ENCODE peak calls at places on chromosome 16, in six cellular contexts. One of them, this sample, is unnamed.

GRCh38 chr16:23670137-23670776 is 8.4 kb upstream of the PLK1 start:
- DNase-seq in IMR-90: peak; percentile 95
- DNase-seq in K562: no peak
- DNase-seq in H1: no peak
- DNase-seq in GM12878: peak; percentile 77
- DNase-seq in A549: no peak
- DNase-seq in this sample: no peak

GRCh38 chr16:14303654-14304394 is 232.7 kb downstream of the MRTFB start:
- DNase-seq in IMR-90: no peak
- DNase-seq in A549: no peak
- DNase-seq in H1: no peak
- DNase-seq in K562: peak; percentile 54
- DNase-seq in GM12878: no peak
- DNase-seq in this sample: peak; percentile 27

GRCh38 chr16:8998114-8998513 is 34.4 kb upstream of the USP7 start:
- DNase-seq in H1: no peak
- DNase-seq in IMR-90: peak; percentile 54
- DNase-seq in K562: no peak
- DNase-seq in GM12878: no peak
- DNase-seq in A549: no peak
- DNase-seq in this sample: no peak

GRCh38 chr16:25886598-25886997 is 194.8 kb downstream of the HS3ST4 start:
- DNase-seq in A549: no peak
- DNase-seq in GM12878: no peak
- DNase-seq in K562: no peak
- DNase-seq in IMR-90: no peak
- DNase-seq in H1: no peak
- DNase-seq in this sample: no peak

GRCh38 chr16:31355701-31356100 is 725 bp downstream of the ITGAX start:
- DNase-seq in GM12878: no peak
- DNase-seq in IMR-90: no peak
- DNase-seq in H1: no peak
- DNase-seq in K562: no peak
- DNase-seq in A549: no peak
- DNase-seq in this sample: no peak

GRCh38 chr16:2596747-2597559 is 59.1 kb downstream of the PDPK1 start:
- DNase-seq in A549: no peak
- DNase-seq in H1: no peak
- DNase-seq in K562: no peak
- DNase-seq in GM12878: no peak
- DNase-seq in IMR-90: no peak
- DNase-seq in this sample: no peak

GRCh38 chr16:56635441-56635967 is 3.0 kb upstream of the MT1A start:
- DNase-seq in GM12878: no peak
- DNase-seq in IMR-90: no peak
- DNase-seq in H1: no peak
- DNase-seq in A549: no peak
- DNase-seq in K562: no peak
- DNase-seq in this sample: no peak

GRCh38 chr16:27245276-27246231 is 23.0 kb downstream of the NSMCE1 start:
- DNase-seq in IMR-90: peak; percentile 99
- DNase-seq in GM12878: no peak
- DNase-seq in K562: peak; percentile 50
- DNase-seq in H1: no peak
- DNase-seq in A549: peak; percentile 65
- DNase-seq in this sample: no peak

GRCh38 chr16:75566889-75567255 is 693 bp downstream of the GABARAPL2 start:
- DNase-seq in GM12878: no peak
- DNase-seq in K562: peak; percentile 54
- DNase-seq in H1: no peak
- DNase-seq in A549: no peak
- DNase-seq in IMR-90: no peak
- DNase-seq in this sample: peak; percentile 33

GRCh38 chr16:86002178-86002577 is 103.2 kb downstream of the IRF8 start:
- DNase-seq in H1: no peak
- DNase-seq in K562: no peak
- DNase-seq in IMR-90: no peak
- DNase-seq in GM12878: peak; percentile 76
- DNase-seq in A549: no peak
- DNase-seq in this sample: no peak

GRCh38 chr16:191783-192294 is 11.6 kb downstream of the HBQ1 start:
- DNase-seq in A549: no peak
- DNase-seq in GM12878: no peak
- DNase-seq in K562: no peak
- DNase-seq in H1: no peak
- DNase-seq in IMR-90: peak; percentile 33
- DNase-seq in this sample: no peak

GRCh38 chr16:194516-194915 is 14.3 kb downstream of the HBQ1 start:
- DNase-seq in IMR-90: peak; percentile 29
- DNase-seq in GM12878: no peak
- DNase-seq in K562: no peak
- DNase-seq in H1: no peak
- DNase-seq in A549: no peak
- DNase-seq in this sample: no peak

GRCh38 chr16:189604-190186 is 9.4 kb downstream of the HBQ1 start:
- DNase-seq in IMR-90: no peak
- DNase-seq in A549: no peak
- DNase-seq in K562: no peak
- DNase-seq in H1: no peak
- DNase-seq in GM12878: no peak
- DNase-seq in this sample: no peak

GRCh38 chr16:193441-193840 is 13.2 kb downstream of the HBQ1 start:
- DNase-seq in K562: no peak
- DNase-seq in A549: no peak
- DNase-seq in H1: no peak
- DNase-seq in IMR-90: no peak
- DNase-seq in GM12878: no peak
- DNase-seq in this sample: no peak

GRCh38 chr16:192686-193085 is 12.4 kb downstream of the HBQ1 start:
- DNase-seq in GM12878: no peak
- DNase-seq in K562: no peak
- DNase-seq in H1: no peak
- DNase-seq in A549: no peak
- DNase-seq in IMR-90: no peak
- DNase-seq in this sample: no peak
- TF ChIP-seq USF2 in GM12878: no peak
- TF ChIP-seq USF2 in K562: no peak
- TF ChIP-seq USF2 in H1: no peak
- TF ChIP-seq USF2 in A549: no peak
- TF ChIP-seq USF2 in IMR-90: no peak
- TF ChIP-seq USF2 in this sample: no peak

GRCh38 chr16:69821844-69822173 is 59.7 kb downstream of the WWP2 start:
- DNase-seq in K562: no peak
- DNase-seq in IMR-90: no peak
- DNase-seq in GM12878: no peak
- DNase-seq in A549: no peak
- DNase-seq in H1: no peak
- DNase-seq in this sample: no peak

GRCh38 chr16:69820926-69821541 is 58.9 kb downstream of the WWP2 start:
- DNase-seq in K562: no peak
- DNase-seq in H1: no peak
- DNase-seq in A549: no peak
- DNase-seq in IMR-90: peak; percentile 24
- DNase-seq in GM12878: no peak
- DNase-seq in this sample: no peak

GRCh38 chr16:69814561-69814960 is 52.4 kb downstream of the WWP2 start:
- DNase-seq in IMR-90: no peak
- DNase-seq in H1: no peak
- DNase-seq in A549: no peak
- DNase-seq in K562: no peak
- DNase-seq in GM12878: no peak
- DNase-seq in this sample: no peak

GRCh38 chr16:69822174-69822935 is 60.2 kb downstream of the WWP2 start:
- DNase-seq in A549: no peak
- DNase-seq in GM12878: no peak
- DNase-seq in IMR-90: no peak
- DNase-seq in K562: no peak
- DNase-seq in H1: no peak
- DNase-seq in this sample: no peak

GRCh38 chr16:69818811-69819587 is 56.9 kb downstream of the WWP2 start:
- DNase-seq in H1: no peak
- DNase-seq in K562: no peak
- DNase-seq in GM12878: no peak
- DNase-seq in A549: no peak
- DNase-seq in IMR-90: no peak
- DNase-seq in this sample: no peak
- TF ChIP-seq USF2 in H1: no peak
- TF ChIP-seq USF2 in K562: no peak
- TF ChIP-seq USF2 in GM12878: no peak
- TF ChIP-seq USF2 in A549: no peak
- TF ChIP-seq USF2 in IMR-90: no peak
- TF ChIP-seq USF2 in this sample: no peak

GRCh38 chr16:73042807-73043206 is 5.1 kb downstream of the ZFHX3 start:
- DNase-seq in IMR-90: no peak
- DNase-seq in A549: no peak
- DNase-seq in H1: no peak
- DNase-seq in K562: no peak
- DNase-seq in GM12878: no peak
- DNase-seq in this sample: no peak
- TF ChIP-seq USF2 in IMR-90: no peak
- TF ChIP-seq USF2 in A549: no peak
- TF ChIP-seq USF2 in H1: no peak
- TF ChIP-seq USF2 in K562: no peak
- TF ChIP-seq USF2 in GM12878: no peak
- TF ChIP-seq USF2 in this sample: no peak

GRCh38 chr16:16143038-16143763 is 80.1 kb downstream of the ABCC6 start:
- DNase-seq in GM12878: no peak
- DNase-seq in IMR-90: no peak
- DNase-seq in K562: peak; percentile 55
- DNase-seq in A549: peak; percentile 69
- DNase-seq in H1: no peak
- DNase-seq in this sample: peak; percentile 63

GRCh38 chr16:16143941-16144340 is 79.4 kb downstream of the ABCC6 start:
- DNase-seq in A549: no peak
- DNase-seq in H1: no peak
- DNase-seq in IMR-90: no peak
- DNase-seq in K562: peak; percentile 35
- DNase-seq in GM12878: no peak
- DNase-seq in this sample: no peak

GRCh38 chr16:16145286-16145685 is 78.0 kb downstream of the ABCC6 start:
- DNase-seq in IMR-90: no peak
- DNase-seq in K562: no peak
- DNase-seq in GM12878: no peak
- DNase-seq in A549: no peak
- DNase-seq in H1: no peak
- DNase-seq in this sample: no peak

GRCh38 chr16:16146380-16147315 is 76.6 kb downstream of the ABCC6 start:
- DNase-seq in K562: no peak
- DNase-seq in GM12878: no peak
- DNase-seq in IMR-90: no peak
- DNase-seq in A549: no peak
- DNase-seq in H1: no peak
- DNase-seq in this sample: no peak

GRCh38 chr16:16144416-16144815 is 78.9 kb downstream of the ABCC6 start:
- DNase-seq in K562: no peak
- DNase-seq in IMR-90: no peak
- DNase-seq in A549: no peak
- DNase-seq in H1: no peak
- DNase-seq in GM12878: no peak
- DNase-seq in this sample: no peak
- TF ChIP-seq USF2 in K562: no peak
- TF ChIP-seq USF2 in IMR-90: no peak
- TF ChIP-seq USF2 in A549: no peak
- TF ChIP-seq USF2 in H1: no peak
- TF ChIP-seq USF2 in GM12878: no peak
- TF ChIP-seq USF2 in this sample: no peak

GRCh38 chr16:12484426-12484825 is 319.3 kb downstream of the CPPED1 start:
- DNase-seq in H1: no peak
- DNase-seq in IMR-90: no peak
- DNase-seq in K562: no peak
- DNase-seq in A549: no peak
- DNase-seq in GM12878: no peak
- DNase-seq in this sample: no peak
- TF ChIP-seq USF2 in H1: no peak
- TF ChIP-seq USF2 in IMR-90: no peak
- TF ChIP-seq USF2 in K562: no peak
- TF ChIP-seq USF2 in A549: no peak
- TF ChIP-seq USF2 in GM12878: no peak
- TF ChIP-seq USF2 in this sample: no peak

GRCh38 chr16:51419768-51420167 is 268.7 kb upstream of the SALL1 start:
- DNase-seq in IMR-90: no peak
- DNase-seq in A549: no peak
- DNase-seq in GM12878: no peak
- DNase-seq in H1: no peak
- DNase-seq in K562: no peak
- DNase-seq in this sample: no peak
- TF ChIP-seq USF2 in IMR-90: no peak
- TF ChIP-seq USF2 in A549: no peak
- TF ChIP-seq USF2 in GM12878: no peak
- TF ChIP-seq USF2 in H1: no peak
- TF ChIP-seq USF2 in K562: no peak
- TF ChIP-seq USF2 in this sample: no peak

This sample was measured in WTC11.